ENCODE peak calls at places on chromosomes 3 and 15, in nine cellular contexts. Z is renal cortical epithelial cell; T is adipocyte; I is mesendoderm; U is hepatocyte; X is stimulated activated CD8-positive, alpha-beta memory T cell treated with anti-CD3 and anti-CD28 coated beads, Interleukin-15, amount 100 ng/mL, for 4 hours; O is activated naive CD4-positive, alpha-beta T cell treated with anti-CD3 and anti-CD28 coated beads for 36 hours; J is frontal cortex; K is kidney glomerular epithelial cell. V is an unnamed sample.

GRCh38 chr3:18351069-18351628 is 74.0 kb downstream of the SATB1 start:
- DNase-seq in Z (no peak), T (no peak), I (peak; percentile 46), U (no peak), X (no peak), O (no peak), J (no peak), K (no peak), V (no peak)

GRCh38 chr3:65596511-65597224 is 442.1 kb downstream of the MAGI1 start:
- DNase-seq in Z (no peak), T (no peak), I (peak; percentile 45), U (no peak), X (no peak), O (no peak), J (no peak), K (no peak), V (no peak)

GRCh38 chr3:59101091-59101738 is 51.4 kb upstream of the CFAP20DC start:
- DNase-seq in Z (peak; percentile 63), T (peak; percentile 78), I (no peak), U (no peak), X (no peak), O (no peak), J (no peak), K (no peak), V (no peak)

GRCh38 chr15:29278436-29279099 is 8.9 kb upstream of the NSMCE3 start:
- DNase-seq in Z (peak; percentile 91), T (peak; percentile 70), I (no peak), U (peak; percentile 49), X (no peak), O (no peak), J (no peak), K (peak; percentile 82), V (no peak)

GRCh38 chr15:62362608-62363007 is 197.5 kb upstream of the C2CD4B start:
- DNase-seq in Z (peak; percentile 5), T (peak; percentile 54), I (no peak), U (no peak), X (no peak), O (no peak), J (no peak), K (no peak), V (no peak)

GRCh38 chr15:101122806-101123205 is 129.0 kb downstream of the CHSY1 start:
- DNase-seq in Z (no peak), T (no peak), I (no peak), U (no peak), X (no peak), O (no peak), J (no peak), K (no peak), V (no peak)

GRCh38 chr3:196501316-196502064 is 2.1 kb downstream of the RNF168 start:
- DNase-seq in Z (peak; percentile 13), T (peak; percentile 68), I (peak; percentile 59), U (no peak), X (no peak), O (peak; percentile 20), J (no peak), K (no peak), V (no peak)

GRCh38 chr15:52060511-52060910 is 41.5 kb downstream of the MAPK6 start:
- DNase-seq in Z (no peak), T (no peak), I (no peak), U (no peak), X (no peak), O (no peak), J (no peak), K (no peak), V (no peak)

GRCh38 chr3:44795197-44795596 is 33.6 kb downstream of the KIF15 start:
- DNase-seq in Z (no peak), T (no peak), I (peak; percentile 36), U (no peak), X (no peak), O (no peak), J (no peak), K (no peak), V (no peak)

GRCh38 chr3:18712713-18713575 is 287.8 kb upstream of the SATB1 start:
- DNase-seq in Z (no peak), T (no peak), I (no peak), U (no peak), X (no peak), O (peak; percentile 79), J (no peak), K (no peak), V (no peak)

GRCh38 chr3:172246107-172246870 is 202.0 kb downstream of the GHSR start:
- DNase-seq in Z (no peak), T (no peak), I (no peak), U (no peak), X (no peak), O (no peak), J (no peak), K (no peak), V (no peak)

GRCh38 chr3:153624310-153625030 is 462.4 kb downstream of the RAP2B start:
- DNase-seq in Z (no peak), T (no peak), I (no peak), U (no peak), X (no peak), O (peak; percentile 50), J (no peak), K (no peak), V (no peak)

GRCh38 chr3:135089451-135089850 is 294.4 kb downstream of the EPHB1 start:
- DNase-seq in Z (no peak), T (no peak), I (no peak), U (no peak), X (no peak), O (no peak), J (no peak), K (no peak), V (no peak)

GRCh38 chr15:47675735-47676134 is 41.6 kb upstream of the SEMA6D start:
- DNase-seq in Z (no peak), T (no peak), I (peak; percentile 84), U (no peak), X (no peak), O (no peak), J (no peak), K (no peak), V (no peak)

GRCh38 chr15:30924353-30924752 is 20.6 kb downstream of the FAN1 start:
- DNase-seq in Z (peak; percentile 90), T (peak; percentile 68), I (peak; percentile 37), U (no peak), X (no peak), O (no peak), J (no peak), K (peak; percentile 88), V (no peak)

GRCh38 chr3:11096266-11097135 is 57.8 kb upstream of the HRH1 start:
- DNase-seq in Z (peak; percentile 92), T (peak; percentile 94), I (peak; percentile 80), U (peak; percentile 89), X (peak; percentile 47), O (peak; percentile 79), J (peak; percentile 36), K (peak; percentile 99), V (no peak)